ENCODE peak calls at places on chromosome 16, in six cellular contexts. J is neuronal stem cell, M is mesenchymal stem cell, P is trophoblast cell, R is IMR-90, D is H1. L is an unnamed sample.

GRCh38 chr16:117381-118365 is 20.8 kb downstream of the NPRL3 start:
- DNase-seq in J (peak), M (peak), P (peak), R (peak), D (peak), L (peak)

GRCh38 chr16:75251280-75252048 is at the start of gene BCAR1:
- DNase-seq in J (peak), M (peak), P (peak), R (peak), D (peak), L (peak)

GRCh38 chr16:29009050-29009837 is 24.4 kb downstream of the LAT start:
- DNase-seq in J (no peak), M (no peak), P (no peak), R (no peak), D (no peak), L (no peak)

GRCh38 chr16:66293207-66293735 is 73.2 kb upstream of the CDH5 start:
- DNase-seq in J (no peak), M (no peak), P (no peak), R (no peak), D (no peak), L (no peak)

GRCh38 chr16:425082-425718 is at the start of gene RAB11FIP3:
- DNase-seq in J (peak), M (peak), P (peak), R (peak), D (peak), L (peak)

GRCh38 chr16:70694088-70694487 is 8.2 kb upstream of the MTSS2 start:
- DNase-seq in J (no peak), M (peak), P (peak), R (peak), D (peak), L (peak)

GRCh38 chr16:57747996-57748395 is 12.4 kb downstream of the KATNB1 start:
- DNase-seq in J (no peak), M (no peak), P (no peak), R (no peak), D (no peak), L (no peak)

GRCh38 chr16:85586360-85587145 is 26.6 kb upstream of the GSE1 start:
- DNase-seq in J (no peak), M (no peak), P (no peak), R (peak), D (no peak), L (no peak)

GRCh38 chr16:48907906-48908634 is 298.1 kb upstream of the N4BP1 start:
- DNase-seq in J (no peak), M (no peak), P (peak), R (no peak), D (no peak), L (no peak)

GRCh38 chr16:1890024-1890700 is 18.2 kb upstream of the MEIOB start:
- DNase-seq in J (no peak), M (no peak), P (no peak), R (no peak), D (no peak), L (no peak)

GRCh38 chr16:1895068-1895467 is 23.1 kb upstream of the MEIOB start:
- DNase-seq in J (no peak), M (no peak), P (no peak), R (no peak), D (no peak), L (no peak)

GRCh38 chr16:1887711-1888354 is 15.9 kb upstream of the MEIOB start:
- DNase-seq in J (no peak), M (no peak), P (no peak), R (no peak), D (no peak), L (no peak)

GRCh38 chr16:1895949-1896675 is 22.1 kb downstream of the HS3ST6 start:
- DNase-seq in J (no peak), M (no peak), P (no peak), R (no peak), D (no peak), L (no peak)

DNA sequence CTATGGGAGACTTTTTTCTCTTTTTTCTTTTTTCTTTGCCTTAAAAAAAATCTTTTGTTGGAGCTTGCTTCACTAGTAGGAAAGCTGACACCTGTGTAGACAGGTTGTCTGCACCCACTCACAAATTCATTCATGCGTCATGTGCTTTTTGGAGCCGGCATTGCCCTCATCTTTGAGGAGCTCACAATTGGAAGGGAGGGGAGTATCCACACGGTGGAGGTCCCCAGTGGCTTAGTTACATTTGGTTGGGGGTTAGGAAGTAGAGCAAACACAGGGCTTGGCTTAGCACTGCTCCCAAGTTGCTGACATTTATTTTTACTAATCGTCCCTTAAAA is 18.7 kb upstream of the MEIOB start:
- DNase-seq in J (no peak), M (no peak), P (no peak), R (no peak), D (no peak), L (no peak)
- H3K4me3 ChIP-seq in J (no peak), M (no peak), P (no peak), R (no peak), D (no peak), L (no peak)

DNA sequence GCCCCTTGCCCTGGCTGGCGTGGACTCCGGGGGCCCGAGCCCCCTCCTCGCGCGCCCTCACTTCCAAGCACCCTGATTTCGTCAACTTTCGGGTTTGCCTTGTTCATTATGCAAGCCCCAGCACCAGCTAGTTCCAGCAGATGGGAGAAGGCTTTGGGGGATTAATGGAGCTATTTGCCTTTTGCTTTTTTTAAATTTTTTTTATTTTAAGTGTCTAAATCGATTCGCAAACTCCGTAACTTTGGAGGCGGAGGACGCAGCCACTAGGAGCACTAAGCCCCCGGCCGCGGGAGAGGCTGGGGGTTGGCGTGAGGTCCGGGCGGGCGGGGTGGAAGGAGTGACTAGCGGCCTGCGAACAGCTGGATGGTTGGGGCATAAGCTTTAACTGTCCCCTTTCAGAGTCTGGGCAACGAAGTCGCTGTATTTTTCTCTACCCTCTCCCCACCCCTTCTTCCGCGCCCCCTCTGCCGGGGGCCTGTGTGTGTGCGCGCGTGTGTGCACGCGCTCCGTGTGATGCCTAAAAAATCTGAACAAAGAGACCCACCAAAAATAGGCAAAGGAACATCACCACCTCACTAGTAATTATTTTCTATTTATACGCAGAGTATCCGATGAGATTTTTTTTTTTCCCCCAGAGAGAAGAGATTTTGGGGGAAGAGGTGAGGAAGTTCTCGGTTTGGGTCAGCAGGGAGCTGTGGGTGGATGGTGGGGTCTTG is 2.1 kb downstream of the SHISA9 start:
- DNase-seq in J (no peak), M (no peak), P (no peak), R (no peak), D (no peak), L (peak)
- H3K18ac ChIP-seq in J (peak), M (no peak), P (peak), R (no peak), D (peak), L (peak)

DNA sequence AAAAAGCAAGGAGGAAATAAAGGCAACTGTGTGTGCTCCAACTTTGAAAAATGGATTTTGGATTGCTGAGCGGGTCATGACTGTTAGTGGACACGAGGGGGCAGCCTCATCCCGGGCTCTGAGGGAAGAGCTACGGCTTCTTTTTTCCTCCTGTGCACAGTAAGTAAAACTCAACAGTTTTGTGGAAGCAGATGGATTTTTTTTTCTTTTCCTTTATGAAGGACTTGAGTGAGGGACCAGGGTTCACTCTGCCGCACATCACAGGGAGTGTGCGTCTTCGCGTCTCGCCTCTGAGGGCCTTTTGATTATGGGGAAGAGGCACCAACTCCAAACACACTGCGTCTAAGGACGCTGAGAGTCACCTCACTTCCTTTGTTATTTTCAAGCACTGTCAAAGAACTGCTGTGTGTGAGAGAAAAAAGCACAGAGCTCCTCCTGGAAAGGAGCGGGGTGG is 80.3 kb upstream of the GOT2 start:
- DNase-seq in J (peak), M (peak), P (peak), R (peak), D (peak), L (peak)
- H3K4me3 ChIP-seq in J (peak), M (no peak), P (peak), R (peak), D (no peak), L (no peak)

GRCh38 chr16:90022209-90023077 is 3.2 kb upstream of the DBNDD1 start:
- DNase-seq in J (no peak), M (peak), P (peak), R (peak), D (no peak), L (peak)
- H3K18ac ChIP-seq in J (peak), M (peak), P (peak), R (peak), D (no peak), L (no peak)

GRCh38 chr16:11400076-11400475 is 54.8 kb downstream of the RMI2 start:
- DNase-seq in J (no peak), M (no peak), P (no peak), R (no peak), D (no peak), L (no peak)

GRCh38 chr16:11396241-11397048 is 51.2 kb downstream of the RMI2 start:
- DNase-seq in J (peak), M (peak), P (peak), R (peak), D (peak), L (peak)

GRCh38 chr16:11398851-11399250 is 53.6 kb downstream of the RMI2 start:
- DNase-seq in J (no peak), M (no peak), P (no peak), R (no peak), D (no peak), L (no peak)

GRCh38 chr16:11399261-11399831 is 54.1 kb downstream of the RMI2 start:
- DNase-seq in J (no peak), M (no peak), P (no peak), R (no peak), D (no peak), L (no peak)

GRCh38 chr16:11398136-11398535 is 52.9 kb downstream of the RMI2 start:
- DNase-seq in J (no peak), M (no peak), P (no peak), R (no peak), D (no peak), L (no peak)
- H3K4me3 ChIP-seq in J (no peak), M (no peak), P (no peak), R (no peak), D (no peak), L (no peak)

DNA sequence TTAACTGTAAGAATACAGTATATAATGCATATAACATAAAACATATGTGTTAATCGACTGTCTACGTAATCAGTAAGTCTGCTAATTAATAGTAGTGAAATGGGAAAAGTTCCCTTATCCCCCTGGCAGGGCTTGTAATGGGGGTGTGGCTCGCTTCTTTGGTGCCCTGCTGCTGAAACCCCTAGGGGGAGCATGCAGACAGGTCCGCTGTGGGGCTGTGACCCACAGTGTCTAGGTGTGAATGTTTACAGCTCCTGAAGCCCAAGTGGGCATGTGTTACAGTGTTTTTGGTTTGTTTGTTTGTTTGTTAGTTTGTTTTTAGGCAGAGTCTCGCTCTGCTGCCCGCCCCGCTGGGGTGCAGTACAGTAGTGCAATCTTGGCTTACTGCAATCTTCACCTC is 495.7 kb downstream of the SHISA9 start:
- DNase-seq in J (no peak), M (no peak), P (no peak), R (no peak), D (no peak), L (peak)
- H3K18ac ChIP-seq in J (no peak), M (no peak), P (no peak), R (no peak), D (no peak), L (no peak)

GRCh38 chr16:14003119-14003570 is 68.0 kb upstream of the MRTFB start:
- DNase-seq in J (peak), M (peak), P (peak), R (peak), D (peak), L (peak)
- H3K4me3 ChIP-seq in J (no peak), M (no peak), P (no peak), R (peak), D (peak), L (no peak)

DNA sequence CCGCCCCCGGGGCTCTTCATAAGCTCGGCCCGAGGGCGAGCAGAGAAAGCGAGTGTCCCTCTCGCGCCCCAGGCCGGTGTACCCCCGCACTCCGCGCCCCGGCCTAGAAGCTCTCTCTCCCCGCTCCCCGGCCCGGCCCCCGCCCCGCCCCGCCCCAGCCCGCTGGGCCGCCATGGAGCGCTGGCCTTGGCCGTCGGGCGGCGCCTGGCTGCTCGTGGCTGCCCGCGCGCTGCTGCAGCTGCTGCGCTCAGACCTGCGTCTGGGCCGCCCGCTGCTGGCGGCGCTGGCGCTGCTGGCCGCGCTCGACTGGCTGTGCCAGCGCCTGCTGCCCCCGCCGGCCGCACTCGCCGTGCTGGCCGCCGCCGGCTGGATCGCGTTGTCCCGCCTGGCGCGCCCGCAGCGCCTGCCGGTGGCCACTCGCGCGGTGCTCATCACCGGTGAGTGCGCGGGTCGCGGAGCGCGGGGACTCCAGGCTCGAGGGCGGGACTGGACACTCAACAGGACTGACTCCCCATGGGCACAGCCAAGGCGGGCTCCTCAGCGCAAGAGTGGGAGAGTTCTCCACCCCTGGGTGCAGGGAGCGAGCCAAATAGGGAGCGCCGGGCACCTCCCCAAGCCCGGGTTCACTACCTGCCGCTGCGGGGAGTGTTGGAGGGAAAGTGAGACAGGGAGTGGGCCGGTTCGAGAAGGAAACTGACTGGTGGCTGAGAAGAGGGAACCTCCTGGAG is at the start of gene HSD11B2:
- DNase-seq in J (peak), M (peak), P (peak), R (peak), D (no peak), L (peak)
- H3K18ac ChIP-seq in J (peak), M (no peak), P (no peak), R (no peak), D (peak), L (peak)

GRCh38 chr16:16032271-16032979 is 83.0 kb downstream of the ABCC1 start:
- DNase-seq in J (no peak), M (no peak), P (no peak), R (peak), D (no peak), L (no peak)
- H3K4me3 ChIP-seq in J (no peak), M (no peak), P (no peak), R (no peak), D (no peak), L (no peak)

L was measured in mesendoderm.